ENCODE peak calls at places on chromosomes 12 and 14, in ten cellular contexts. B, I, F, V, X, N, E, D, Z and R are unnamed samples.

GRCh38 chr14:79295385-79295784 is 915.9 kb downstream of the DIO2 start:
- DNase-seq in E (no peak), Z (no peak), V (no peak), F (no peak), X (no peak), B (no peak), I (no peak), N (no peak), D (no peak), R (no peak)

GRCh38 chr14:100622234-100622633 is 35.0 kb upstream of the BEGAIN start:
- DNase-seq in D (no peak), N (no peak), B (no peak), I (no peak), X (no peak), V (no peak), E (no peak), Z (no peak), F (no peak), R (no peak)

GRCh38 chr12:79997115-79997805 is 62.4 kb upstream of the PPP1R12A start:
- DNase-seq in D (no peak), N (no peak), B (no peak), E (no peak), I (no peak), Z (no peak), X (no peak), F (no peak), V (no peak), R (no peak)

GRCh38 chr14:32593290-32593942 is 264.3 kb downstream of the AKAP6 start:
- DNase-seq in F (no peak), B (no peak), I (peak), D (no peak), Z (no peak), N (no peak), E (no peak), X (no peak), V (no peak), R (no peak)

GRCh38 chr14:101232340-101233015 is 328.8 kb upstream of the DIO3 start:
- DNase-seq in E (no peak), X (no peak), B (no peak), F (no peak), D (no peak), N (peak), I (no peak), V (no peak), Z (no peak), R (no peak)

GRCh38 chr12:39503445-39503844 is 60.5 kb upstream of the KIF21A start:
- DNase-seq in D (peak), F (no peak), B (peak), I (no peak), Z (no peak), X (no peak), E (no peak), V (no peak), N (no peak), R (no peak)

GRCh38 chr14:99217556-99217955 is 54.4 kb downstream of the BCL11B start:
- DNase-seq in X (no peak), Z (no peak), E (no peak), F (no peak), I (no peak), N (no peak), B (no peak), D (no peak), V (no peak), R (no peak)

GRCh38 chr14:72576258-72576657 is 317.6 kb downstream of the DPF3 start:
- DNase-seq in E (no peak), Z (no peak), B (no peak), X (no peak), N (no peak), I (no peak), V (no peak), D (no peak), F (no peak), R (no peak)

GRCh38 chr14:30840086-30840779 is 34.1 kb upstream of the COCH start:
- DNase-seq in E (no peak), D (no peak), I (no peak), X (no peak), B (no peak), Z (no peak), N (no peak), V (no peak), F (no peak), R (no peak)

GRCh38 chr12:9626291-9626690 is 18.6 kb upstream of the KLRB1 start:
- DNase-seq in Z (no peak), E (no peak), D (no peak), I (no peak), B (no peak), N (no peak), X (no peak), V (no peak), F (no peak), R (no peak)

GRCh38 chr12:49537709-49538601 is 875 bp upstream of the KCNH3 start:
- DNase-seq in B (peak), I (no peak), F (peak), E (no peak), V (peak), Z (peak), D (no peak), N (peak), X (no peak), R (no peak)

GRCh38 chr12:1496162-1496925 is 98.0 kb downstream of the FBXL14 start:
- DNase-seq in N (no peak), F (no peak), V (no peak), Z (no peak), E (no peak), D (peak), X (no peak), I (no peak), B (no peak), R (no peak)

GRCh38 chr12:70393787-70394519 is 27.9 kb downstream of the KCNMB4 start:
- DNase-seq in E (no peak), Z (no peak), V (no peak), N (no peak), I (no peak), D (peak), X (no peak), B (no peak), F (no peak), R (no peak)

GRCh38 chr12:46370380-46370734 is 2.2 kb downstream of the SLC38A2 start:
- DNase-seq in I (no peak), Z (no peak), N (no peak), X (no peak), D (no peak), F (no peak), B (no peak), E (no peak), V (no peak), R (no peak)

GRCh38 chr12:71994715-71995114 is 56.1 kb downstream of the TPH2 start:
- DNase-seq in B (no peak), V (no peak), Z (no peak), N (no peak), I (no peak), X (no peak), F (no peak), D (no peak), E (no peak), R (no peak)

GRCh38 chr12:123034865-123035264 is 54.4 kb downstream of the ARL6IP4 start:
- DNase-seq in D (no peak), I (no peak), V (no peak), E (peak), X (no peak), Z (no peak), B (no peak), F (no peak), N (no peak), R (no peak)

GRCh38 chr14:74915426-74915825 is 7.6 kb downstream of the RPS6KL1 start:
- DNase-seq in N (no peak), Z (no peak), X (no peak), I (no peak), V (no peak), F (no peak), E (no peak), B (no peak), D (no peak), R (no peak)

GRCh38 chr12:54306925-54307731 is 6.3 kb upstream of the NFE2 start:
- DNase-seq in X (no peak), B (peak), Z (no peak), F (no peak), E (no peak), D (peak), V (no peak), N (no peak), I (no peak), R (no peak)

GRCh38 chr12:18798445-18799139 is 60.7 kb downstream of the CAPZA3 start:
- DNase-seq in V (no peak), E (no peak), I (no peak), Z (no peak), X (no peak), F (no peak), B (no peak), D (no peak), N (no peak), R (no peak)

GRCh38 chr12:122668268-122668667 is 34.9 kb downstream of the HCAR2 start:
- DNase-seq in N (no peak), B (peak), I (no peak), D (no peak), E (no peak), V (no peak), X (no peak), Z (no peak), F (no peak), R (no peak)

GRCh38 chr14:74825008-74825407 is 50.9 kb downstream of the PROX2 start:
- DNase-seq in B (no peak), Z (no peak), N (no peak), F (no peak), V (no peak), E (no peak), X (no peak), I (no peak), D (peak), R (no peak)

GRCh38 chr14:96088131-96088880 is 49.1 kb downstream of the C14orf132 start:
- DNase-seq in X (no peak), V (no peak), E (no peak), B (no peak), N (no peak), D (no peak), Z (no peak), F (no peak), I (no peak), R (no peak)

GRCh38 chr12:57233357-57234232 is 4.1 kb downstream of the SHMT2 start:
- DNase-seq in I (no peak), F (no peak), E (no peak), N (peak), Z (no peak), V (no peak), X (no peak), B (no peak), D (peak), R (no peak)

GRCh38 chr12:66960704-66961690 is 282.1 kb upstream of the GRIP1 start:
- DNase-seq in V (no peak), X (no peak), B (peak), E (no peak), I (no peak), N (no peak), D (no peak), Z (no peak), F (no peak), R (no peak)

GRCh38 chr12:58513866-58514265 is 406.4 kb downstream of the LRIG3 start:
- DNase-seq in E (no peak), V (no peak), X (no peak), B (no peak), Z (no peak), F (no peak), N (no peak), D (no peak), I (no peak), R (no peak)

GRCh38 chr14:64536488-64537245 is 3.9 kb upstream of the HSPA2 start:
- DNase-seq in X (no peak), Z (no peak), D (no peak), E (no peak), N (no peak), F (no peak), B (peak), V (no peak), I (no peak), R (no peak)

GRCh38 chr14:55689971-55690871 is 110.2 kb downstream of the KTN1 start:
- DNase-seq in Z (no peak), X (no peak), N (no peak), F (no peak), V (no peak), B (peak), E (no peak), I (no peak), D (no peak), R (no peak)